ENCODE peak calls at places on chromosomes 13 and 19, in five cellular contexts. T is neural crest cell, L is MM.1S, Q is adipocyte, N is head of caudate nucleus. K is an unnamed sample.

GRCh38 chr13:102240110-102240509 is 161.7 kb downstream of the FGF14 start:
- DNase-seq in T (no peak), L (no peak), Q (no peak), N (no peak), K (no peak)

GRCh38 chr19:34178276-34178614 is 5.9 kb downstream of the LSM14A start:
- DNase-seq in T (no peak), L (no peak), Q (no peak), N (no peak), K (no peak)

GRCh38 chr19:16247353-16248182 is 49.9 kb downstream of the AP1M1 start:
- DNase-seq in T (peak), L (peak), Q (peak), N (peak), K (peak)

GRCh38 chr13:75511226-75511625 is 26.4 kb downstream of the COMMD6 start:
- DNase-seq in T (no peak), L (no peak), Q (no peak), N (no peak), K (no peak)

GRCh38 chr13:112842343-112842856 is 126.6 kb upstream of the MCF2L start:
- DNase-seq in T (no peak), L (peak), Q (no peak), N (no peak), K (peak)

GRCh38 chr19:5973867-5974635 is 3.9 kb downstream of the RANBP3 start:
- DNase-seq in T (no peak), L (no peak), Q (no peak), N (no peak), K (no peak)

GRCh38 chr13:67120872-67121531 is 109.1 kb downstream of the PCDH9 start:
- DNase-seq in T (no peak), L (no peak), Q (peak), N (no peak), K (no peak)

GRCh38 chr13:36282818-36283432 is 14.7 kb downstream of the CCDC169 start:
- DNase-seq in T (no peak), L (peak), Q (peak), N (no peak), K (peak)

GRCh38 chr13:72561791-72562190 is 165.6 kb downstream of the MZT1 start:
- DNase-seq in T (no peak), L (no peak), Q (no peak), N (no peak), K (no peak)

GRCh38 chr19:38661996-38662395 is 14.5 kb downstream of the ACTN4 start:
- DNase-seq in T (no peak), L (no peak), Q (no peak), N (no peak), K (no peak)

GRCh38 chr13:113551081-113552000 is 33.2 kb upstream of the TFDP1 start:
- DNase-seq in T (no peak), L (no peak), Q (no peak), N (no peak), K (no peak)

GRCh38 chr19:4986471-4986888 is 17.6 kb downstream of the KDM4B start:
- DNase-seq in T (no peak), L (no peak), Q (no peak), N (no peak), K (no peak)

GRCh38 chr13:47294691-47295090 is 397.8 kb upstream of the HTR2A start:
- DNase-seq in T (no peak), L (no peak), Q (no peak), N (no peak), K (no peak)

GRCh38 chr19:19410553-19411550 is 5.4 kb downstream of the GATAD2A start:
- DNase-seq in T (no peak), L (no peak), Q (no peak), N (no peak), K (no peak)

GRCh38 chr19:40600086-40600917 is 867 bp upstream of the LTBP4 start:
- DNase-seq in T (no peak), L (no peak), Q (no peak), N (peak), K (no peak)

GRCh38 chr13:48500652-48501197 is 32.2 kb downstream of the RCBTB2 start:
- DNase-seq in T (no peak), L (no peak), Q (peak), N (no peak), K (peak)

GRCh38 chr19:29278716-29279115 is 65.8 kb upstream of the UQCRFS1 start:
- DNase-seq in T (no peak), L (no peak), Q (no peak), N (no peak), K (no peak)

GRCh38 chr19:35337984-35338296 is 9.0 kb downstream of the CD22 start:
- DNase-seq in T (no peak), L (no peak), Q (no peak), N (no peak), K (no peak)

GRCh38 chr13:31350560-31350959 is 150.8 kb downstream of the B3GLCT start:
- DNase-seq in T (no peak), L (no peak), Q (no peak), N (no peak), K (no peak)

K was measured in astrocyte of the hippocampus.